ENCODE peak calls at places on chromosomes 16 and 17, in seven cellular contexts. L is cardiac muscle cell, Y is progenitor cell of endocrine pancreas, V is ovary, F is colonic mucosa, O is Calu3, H is mammary epithelial cell. Q is an unnamed sample.

GRCh38 chr17:50145532-50146229 is 4.8 kb downstream of the PPP1R9B start:
- DNase-seq in O (no peak), V (no peak), F (no peak), L (no peak), Y (no peak), H (no peak), Q (no peak)

GRCh38 chr17:16439303-16439791 is 24.0 kb downstream of the TRPV2 start:
- DNase-seq in O (no peak), Y (no peak), F (peak), L (peak), H (no peak), V (no peak), Q (no peak)

GRCh38 chr16:8655184-8655717 is 19.2 kb upstream of the ABAT start:
- DNase-seq in V (no peak), F (peak), L (peak), Y (no peak), H (peak), O (peak), Q (no peak)

GRCh38 chr16:10992797-10993196 is 48.4 kb downstream of the CLEC16A start:
- DNase-seq in Y (no peak), F (peak), O (peak), H (peak), V (no peak), L (peak), Q (no peak)

GRCh38 chr16:1768061-1768766 is 3.1 kb downstream of the NME3 start:
- DNase-seq in H (no peak), Y (no peak), O (no peak), V (peak), L (no peak), F (no peak), Q (no peak)

GRCh38 chr16:25051446-25052160 is 36.4 kb upstream of the ARHGAP17 start:
- DNase-seq in O (peak), F (no peak), Y (no peak), L (peak), V (no peak), H (peak), Q (no peak)

GRCh38 chr16:11133344-11133921 is 122.6 kb downstream of the SOCS1 start:
- DNase-seq in Y (no peak), H (peak), V (peak), O (peak), F (peak), L (peak), Q (no peak)

GRCh38 chr16:89150981-89151380 is 20.6 kb upstream of the CDH15 start:
- DNase-seq in V (no peak), Y (no peak), O (no peak), H (no peak), L (no peak), F (no peak), Q (no peak)

GRCh38 chr17:6097005-6097279 is 26.8 kb downstream of the WSCD1 start:
- DNase-seq in L (no peak), H (no peak), F (no peak), V (no peak), O (no peak), Y (no peak), Q (no peak)

GRCh38 chr17:64320613-64321553 is 57.8 kb upstream of the TEX2 start:
- DNase-seq in V (peak), F (peak), L (peak), Y (peak), O (peak), H (peak), Q (no peak)

GRCh38 chr17:70896843-70897242 is 727.5 kb downstream of the KCNJ2 start:
- DNase-seq in L (no peak), Y (no peak), H (no peak), V (no peak), O (no peak), F (no peak), Q (no peak)

GRCh38 chr16:19418200-19418599 is 517 bp downstream of the TMC5 start:
- DNase-seq in F (no peak), O (no peak), V (no peak), Y (no peak), L (no peak), H (no peak), Q (no peak)

GRCh38 chr17:27631897-27632725 is 1.1 kb downstream of the LGALS9 start:
- DNase-seq in L (no peak), H (no peak), O (no peak), F (peak), Y (no peak), V (no peak), Q (no peak)
- TF ChIP-seq CTCF in L (no peak), H (no peak), O (no peak), F (no peak), Y (no peak), V (no peak), Q (no peak)

GRCh38 chr16:47888142-47888541 is 267.7 kb downstream of the ABCC12 start:
- DNase-seq in H (peak), V (no peak), O (peak), F (no peak), L (peak), Y (no peak), Q (no peak)
- TF ChIP-seq CTCF in H (no peak), V (no peak), O (no peak), F (no peak), L (no peak), Y (no peak), Q (no peak)

GRCh38 chr17:75758131-75758905 is 6.7 kb downstream of the GALK1 start:
- DNase-seq in F (no peak), Y (no peak), V (no peak), H (no peak), O (no peak), L (no peak), Q (no peak)
- TF ChIP-seq CTCF in F (no peak), Y (peak), V (no peak), H (peak), O (peak), L (peak), Q (peak)

DNA sequence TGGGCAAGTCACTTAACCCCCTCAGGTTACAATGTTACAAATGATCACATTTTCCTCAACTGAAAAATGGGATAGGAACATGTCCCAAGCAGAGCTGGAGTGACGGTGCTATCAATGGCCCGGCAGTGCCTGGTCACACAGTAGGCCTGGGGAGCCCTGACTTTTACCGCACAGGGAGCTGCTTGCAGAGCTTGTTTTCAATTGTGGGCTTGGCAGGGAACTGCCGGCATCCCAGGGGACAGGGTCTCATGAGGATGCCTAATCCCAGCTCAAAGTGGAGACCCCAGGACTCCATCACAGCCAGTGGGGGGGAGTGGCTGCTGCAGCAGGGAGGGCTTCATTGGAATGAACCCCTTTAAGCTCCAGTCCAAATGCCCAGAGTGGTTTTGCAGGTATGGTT is 11.4 kb downstream of the SNX20 start:
- DNase-seq in F (no peak), Y (no peak), O (no peak), H (no peak), V (no peak), L (no peak), Q (no peak)
- TF ChIP-seq CTCF in F (no peak), Y (no peak), O (no peak), H (no peak), V (no peak), L (no peak), Q (no peak)

DNA sequence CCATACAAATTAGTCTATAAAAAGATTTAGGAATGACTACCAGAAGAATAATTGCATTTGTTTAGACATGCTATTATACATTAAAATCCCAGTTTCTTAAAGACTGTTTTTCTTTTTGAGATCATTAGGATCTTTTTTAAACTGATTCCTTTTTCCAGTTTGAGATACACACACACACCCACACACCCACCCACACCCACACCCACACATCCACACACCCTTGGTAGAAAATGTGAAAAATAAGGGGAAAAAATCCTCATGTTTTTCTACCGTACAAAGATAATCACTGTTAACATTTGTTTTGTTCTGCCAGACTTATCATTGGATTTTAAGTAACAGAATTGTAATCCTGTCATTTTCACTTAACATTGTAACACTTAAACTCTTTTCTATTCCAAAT is 27.1 kb upstream of the ABCC11 start:
- DNase-seq in V (no peak), H (no peak), F (no peak), O (no peak), Y (no peak), L (no peak), Q (no peak)
- TF ChIP-seq CTCF in V (no peak), H (no peak), F (no peak), O (no peak), Y (no peak), L (no peak), Q (no peak)

DNA sequence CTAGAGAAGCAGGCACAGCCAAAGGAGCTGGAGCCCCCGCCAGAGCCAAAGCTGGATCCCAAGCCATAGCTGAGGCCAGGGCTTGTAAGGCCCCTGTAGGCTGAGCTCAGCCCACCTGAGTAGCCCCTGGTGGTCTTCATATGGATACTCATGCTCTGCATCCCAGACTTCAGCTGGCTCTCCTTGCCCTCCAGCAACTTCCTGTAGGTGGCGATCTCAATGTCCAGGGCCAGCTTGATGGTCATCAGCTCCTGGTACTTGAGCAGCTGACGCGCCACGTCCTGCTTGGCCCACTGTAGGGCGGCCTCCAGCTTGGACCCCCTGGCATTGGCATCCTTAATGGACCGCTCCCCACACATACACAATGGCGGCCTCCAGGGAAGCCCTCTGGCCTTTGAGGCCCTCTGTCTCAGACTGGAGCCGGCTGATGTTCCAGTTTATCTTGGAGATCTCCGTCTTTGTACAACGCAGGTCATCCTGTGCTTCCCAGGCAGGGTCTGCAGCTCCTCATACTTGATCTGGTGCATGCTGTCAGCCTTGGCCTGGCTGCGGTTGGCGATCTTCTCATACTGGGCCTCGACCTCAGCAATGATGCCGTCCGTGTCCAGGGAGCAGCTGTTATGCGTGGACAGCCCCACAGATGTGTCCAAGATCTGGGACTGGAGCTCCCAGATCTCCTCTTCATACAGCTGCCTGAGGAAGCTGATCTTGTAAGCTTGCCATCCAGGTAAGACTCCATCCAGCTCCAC is 28.9 kb downstream of the IKZF3 start:
- DNase-seq in V (no peak), H (no peak), Y (no peak), F (no peak), L (no peak), O (peak), Q (no peak)
- TF ChIP-seq CTCF in V (no peak), H (no peak), Y (no peak), F (no peak), L (no peak), O (no peak), Q (no peak)

DNA sequence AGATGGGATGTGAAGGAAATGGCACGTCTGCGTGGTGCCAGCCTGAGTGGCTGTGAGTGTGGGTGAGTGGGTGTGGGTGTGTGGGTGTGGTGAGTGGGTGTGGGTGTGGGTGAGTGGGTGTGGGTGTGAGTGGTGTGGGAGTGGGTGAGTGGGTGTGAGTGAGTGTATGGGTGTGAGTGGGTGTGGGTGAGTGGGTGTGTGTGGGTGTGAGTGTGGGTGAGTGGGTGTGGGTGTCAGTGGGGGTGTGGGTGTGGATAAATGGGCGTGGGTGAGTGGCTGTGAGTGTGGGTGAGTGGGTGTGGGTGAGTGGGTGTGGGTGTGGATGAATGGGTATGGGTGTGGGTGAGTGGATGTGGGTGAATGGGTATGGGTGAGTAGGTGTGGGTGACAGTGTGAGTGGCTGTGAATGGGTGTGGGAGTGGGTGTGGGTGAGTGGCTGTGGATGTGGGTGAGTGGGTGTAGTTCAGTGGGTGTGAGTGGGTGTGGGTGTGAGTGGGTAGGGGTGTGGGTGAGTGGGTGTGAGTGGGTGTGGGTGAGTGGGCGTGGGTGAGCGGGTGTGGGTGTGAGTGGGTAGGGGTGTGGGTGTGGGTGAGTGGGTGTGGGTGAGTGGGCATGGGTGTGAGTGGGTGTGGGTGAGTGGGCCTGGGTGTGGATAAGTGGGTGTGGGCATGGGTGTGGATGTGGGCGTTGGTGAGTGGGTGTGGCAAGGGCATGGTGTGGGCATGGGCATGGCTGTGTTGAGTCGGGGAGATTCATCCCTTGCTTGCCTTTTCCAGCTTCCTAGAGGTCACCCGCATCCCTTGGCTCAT is 80.8 kb downstream of the ZDHHC7 start:
- DNase-seq in O (no peak), L (no peak), H (no peak), F (no peak), V (no peak), Y (no peak), Q (no peak)
- TF ChIP-seq CTCF in O (no peak), L (no peak), H (no peak), F (no peak), V (no peak), Y (no peak), Q (no peak)